ENCODE peak calls at places on chromosomes 13 and 19, in ten cellular contexts. D is activated CD4-positive, alpha-beta T cell treated with anti-CD3 and anti-CD28 coated beads, Interleukin-2, amount 10 ng/mL, durations not matched to agents 24 days and 14 days; L is NCI-H1930; P is KBM-7; K is activated T-helper 1 cell treated with Interleukin-2 at 50 U/mL for 16 hours; N is AG09309; J is stomach; W is skeletal muscle cell; V is EL; X is left cardiac atrium. R is an unnamed sample.

GRCh38 chr19:2226840-2227360 is 9.2 kb downstream of the PLEKHJ1 start:
- DNase-seq in L (no peak), K (no peak), V (no peak), N (no peak), W (no peak), J (no peak), D (no peak), X (no peak), P (no peak), R (no peak)

GRCh38 chr19:11375143-11375948 is 880 bp downstream of the SWSAP1 start:
- DNase-seq in P (peak), W (no peak), J (peak), L (no peak), X (peak), N (no peak), D (peak), K (peak), V (no peak), R (no peak)

GRCh38 chr19:40279120-40279551 is 6.0 kb downstream of the AKT2 start:
- DNase-seq in X (peak), D (no peak), K (no peak), N (no peak), J (no peak), W (peak), P (no peak), L (no peak), V (no peak), R (no peak)

GRCh38 chr19:1873524-1874473 is 10.4 kb upstream of the KLF16 start:
- DNase-seq in N (no peak), P (peak), V (no peak), K (no peak), W (no peak), J (peak), D (no peak), X (peak), L (no peak), R (no peak)

GRCh38 chr19:10339380-10339960 is at the start of gene ICAM3:
- DNase-seq in L (no peak), V (no peak), D (peak), X (no peak), N (no peak), J (peak), P (peak), K (peak), W (no peak), R (no peak)

GRCh38 chr19:38425222-38425809 is 703 bp downstream of the RASGRP4 start:
- DNase-seq in V (no peak), K (no peak), N (no peak), X (no peak), D (no peak), P (no peak), J (no peak), L (no peak), W (no peak), R (no peak)

GRCh38 chr19:21430674-21431073 is 33.7 kb downstream of the ZNF493 start:
- DNase-seq in D (no peak), L (no peak), P (no peak), J (no peak), W (no peak), K (no peak), V (no peak), N (no peak), X (no peak), R (no peak)

GRCh38 chr13:105971312-105971711 is 564.1 kb downstream of the EFNB2 start:
- DNase-seq in X (no peak), P (no peak), J (no peak), K (no peak), L (no peak), V (no peak), W (no peak), D (no peak), N (no peak), R (no peak)

GRCh38 chr19:13842294-13843103 is 34.4 kb upstream of the NANOS3 start:
- DNase-seq in K (peak), X (peak), L (peak), D (peak), N (no peak), W (no peak), V (peak), P (peak), J (peak), R (no peak)

GRCh38 chr19:11168568-11168967 is 13.0 kb upstream of the SPC24 start:
- DNase-seq in D (no peak), W (peak), P (no peak), J (no peak), N (peak), L (no peak), X (no peak), V (peak), K (no peak), R (peak)

GRCh38 chr13:43326100-43326499 is 302.7 kb downstream of the DNAJC15 start:
- DNase-seq in P (no peak), D (no peak), J (no peak), N (no peak), V (no peak), X (no peak), W (no peak), K (no peak), L (no peak), R (no peak)

GRCh38 chr19:14361824-14362223 is 19.4 kb upstream of the ADGRE5 start:
- DNase-seq in J (no peak), W (no peak), P (peak), N (no peak), X (no peak), D (peak), K (no peak), V (no peak), L (no peak), R (no peak)

GRCh38 chr19:38122402-38123093 is 101.5 kb downstream of the DPF1 start:
- DNase-seq in V (no peak), J (no peak), P (no peak), W (no peak), D (no peak), L (no peak), N (no peak), X (no peak), K (no peak), R (no peak)

GRCh38 chr13:113106666-113107065 is 1.1 kb downstream of the F7 start:
- DNase-seq in V (no peak), L (no peak), J (no peak), W (no peak), K (no peak), P (no peak), X (no peak), N (no peak), D (no peak), R (no peak)

GRCh38 chr13:87669379-87669978 is 1.7 kb upstream of the SLITRK5 start:
- DNase-seq in J (no peak), D (no peak), L (peak), W (no peak), P (peak), X (no peak), V (no peak), N (no peak), K (no peak), R (no peak)

GRCh38 chr19:17611462-17612244 is 56.2 kb downstream of the COLGALT1 start:
- DNase-seq in N (no peak), X (no peak), W (no peak), D (no peak), L (no peak), P (no peak), J (no peak), V (no peak), K (no peak), R (no peak)

GRCh38 chr13:108102771-108103170 is 112.6 kb downstream of the LIG4 start:
- DNase-seq in V (no peak), D (no peak), X (no peak), J (no peak), K (no peak), W (no peak), P (no peak), N (no peak), L (no peak), R (no peak)

GRCh38 chr13:99442273-99442895 is 58.9 kb upstream of the TM9SF2 start:
- DNase-seq in V (peak), N (no peak), X (no peak), D (peak), K (no peak), L (peak), J (peak), W (no peak), P (peak), R (no peak)

GRCh38 chr13:28747851-28748250 is 29.1 kb upstream of the SLC46A3 start:
- DNase-seq in W (no peak), N (no peak), V (no peak), L (no peak), K (no peak), P (no peak), D (no peak), X (no peak), J (no peak), R (no peak)

GRCh38 chr19:1010586-1011510 is 10.1 kb downstream of the TMEM259 start:
- DNase-seq in N (no peak), D (no peak), L (no peak), V (no peak), K (no peak), P (no peak), J (no peak), W (no peak), X (no peak), R (no peak)

GRCh38 chr19:17078038-17078919 is 2.7 kb downstream of the MYO9B start:
- DNase-seq in L (no peak), W (no peak), V (no peak), P (no peak), K (no peak), J (no peak), N (no peak), X (no peak), D (no peak), R (no peak)

GRCh38 chr13:97306646-97307045 is 84.5 kb downstream of the MBNL2 start:
- DNase-seq in D (no peak), P (no peak), N (no peak), V (peak), L (no peak), W (no peak), K (no peak), X (no peak), J (no peak), R (no peak)